ENCODE peak calls at places on chromosome 3, in seven cellular contexts. B is H9; G is T-helper 2 cell; C is NCI-H345; Y is skeletal muscle cell; I is right cardiac atrium; F is stimulated activated CD8-positive, alpha-beta memory T cell treated with anti-CD3 and anti-CD28 coated beads, Interleukin-12 subunit alpha, Interleukin-12 subunit beta, amount 100 ng/mL, for 1 hour. N is an unnamed sample.
A peak's percentile ranks its signal among the peaks of the same experiment; 100 is the strongest.

GRCh38 chr3:58234516-58234931 is 3.1 kb upstream of the ABHD6 start:
- DNase-seq in B (no peak), G (no peak), C (peak; percentile 31), Y (no peak), I (no peak), F (no peak), N (peak; percentile 75)

GRCh38 chr3:126017310-126017709 is 48.3 kb downstream of the ROPN1B start:
- DNase-seq in B (peak; percentile 17), G (no peak), C (no peak), Y (no peak), I (no peak), F (no peak), N (no peak)

GRCh38 chr3:60809857-60810256 is 441.4 kb downstream of the FHIT start:
- DNase-seq in B (no peak), G (no peak), C (no peak), Y (peak; percentile 10), I (no peak), F (no peak), N (peak; percentile 73)

GRCh38 chr3:119018690-119019463 is 15.8 kb downstream of the IGSF11 start:
- DNase-seq in B (no peak), G (no peak), C (no peak), Y (no peak), I (peak; percentile 21), F (no peak), N (no peak)

GRCh38 chr3:126509565-126510322 is 7.8 kb downstream of the UROC1 start:
- DNase-seq in B (no peak), G (no peak), C (no peak), Y (no peak), I (no peak), F (no peak), N (no peak)

GRCh38 chr3:186054481-186055399 is 54.1 kb downstream of the ETV5 start:
- DNase-seq in B (no peak), G (no peak), C (no peak), Y (no peak), I (no peak), F (no peak), N (no peak)

GRCh38 chr3:40037582-40037981 is 228.2 kb downstream of the MYRIP start:
- DNase-seq in B (no peak), G (no peak), C (no peak), Y (no peak), I (no peak), F (no peak), N (no peak)

GRCh38 chr3:7646851-7647250 is 785.9 kb downstream of the GRM7 start:
- DNase-seq in B (no peak), G (no peak), C (no peak), Y (no peak), I (peak; percentile 18), F (no peak), N (no peak)

GRCh38 chr3:4736284-4736861 is 242.9 kb upstream of the BHLHE40 start:
- DNase-seq in B (no peak), G (no peak), C (no peak), Y (no peak), I (no peak), F (no peak), N (peak; percentile 91)

N was measured in PC-3.